ENCODE peak calls at places on chromosome 21, in five cellular contexts. One of them, this sample, is unnamed. For H3K4me1, the result is how much of the 10 kb centered on the place peaks cover.

GRCh38 chr21:23374155-23374554 is 2233.1 kb downstream of the MRPL39 start:
- DNase-seq in esophagus squamous epithelium: no peak
- DNase-seq in adrenal gland: no peak
- DNase-seq in Peyer's patch: no peak
- DNase-seq in IMR-90: no peak
- DNase-seq in this sample: no peak

GRCh38 chr21:25307489-25307888 is 299.8 kb downstream of the MRPL39 start:
- DNase-seq in adrenal gland: no peak
- DNase-seq in esophagus squamous epithelium: no peak
- DNase-seq in Peyer's patch: no peak
- DNase-seq in IMR-90: peak
- DNase-seq in this sample: no peak

GRCh38 chr21:46500224-46500861 is 41.7 kb downstream of the DIP2A start:
- DNase-seq in adrenal gland: no peak
- DNase-seq in IMR-90: peak
- DNase-seq in Peyer's patch: no peak
- DNase-seq in esophagus squamous epithelium: no peak
- DNase-seq in this sample: no peak

GRCh38 chr21:35512321-35512720 is 463.2 kb upstream of the RUNX1 start:
- DNase-seq in Peyer's patch: no peak
- DNase-seq in IMR-90: peak
- DNase-seq in esophagus squamous epithelium: no peak
- DNase-seq in adrenal gland: no peak
- DNase-seq in this sample: no peak

GRCh38 chr21:41196990-41197389 is 29.0 kb downstream of the BACE2 start:
- DNase-seq in Peyer's patch: no peak
- DNase-seq in esophagus squamous epithelium: no peak
- DNase-seq in IMR-90: peak
- DNase-seq in adrenal gland: no peak
- DNase-seq in this sample: no peak

GRCh38 chr21:25501996-25502665 is 105.2 kb downstream of the MRPL39 start:
- DNase-seq in IMR-90: no peak
- DNase-seq in esophagus squamous epithelium: no peak
- DNase-seq in adrenal gland: no peak
- DNase-seq in Peyer's patch: no peak
- DNase-seq in this sample: no peak

GRCh38 chr21:35048183-35048601 is 910 bp downstream of the RUNX1 start:
- DNase-seq in adrenal gland: no peak
- DNase-seq in Peyer's patch: no peak
- DNase-seq in IMR-90: no peak
- DNase-seq in esophagus squamous epithelium: no peak
- DNase-seq in this sample: peak

GRCh38 chr21:34807881-34808568 is 139.2 kb downstream of the CLIC6 start:
- DNase-seq in Peyer's patch: no peak
- DNase-seq in IMR-90: peak
- DNase-seq in esophagus squamous epithelium: no peak
- DNase-seq in adrenal gland: peak
- DNase-seq in this sample: no peak

GRCh38 chr21:40245021-40245420 is 377.8 kb downstream of the PCP4 start:
- DNase-seq in Peyer's patch: no peak
- DNase-seq in adrenal gland: no peak
- DNase-seq in esophagus squamous epithelium: no peak
- DNase-seq in IMR-90: no peak
- DNase-seq in this sample: no peak

GRCh38 chr21:45986316-45987051 is 4.9 kb downstream of the COL6A1 start:
- DNase-seq in esophagus squamous epithelium: no peak
- DNase-seq in IMR-90: no peak
- DNase-seq in adrenal gland: no peak
- DNase-seq in Peyer's patch: peak
- DNase-seq in this sample: peak

GRCh38 chr21:29256125-29256895 is 42.4 kb upstream of the BACH1 start:
- DNase-seq in adrenal gland: no peak
- DNase-seq in esophagus squamous epithelium: no peak
- DNase-seq in IMR-90: no peak
- DNase-seq in Peyer's patch: no peak
- DNase-seq in this sample: no peak

GRCh38 chr21:46092026-46092764 is 5.7 kb upstream of the COL6A2 start:
- DNase-seq in Peyer's patch: peak
- DNase-seq in IMR-90: peak
- DNase-seq in adrenal gland: peak
- DNase-seq in esophagus squamous epithelium: no peak
- DNase-seq in this sample: peak

GRCh38 chr21:34936874-34937563 is 112.1 kb downstream of the RUNX1 start:
- DNase-seq in Peyer's patch: no peak
- DNase-seq in esophagus squamous epithelium: no peak
- DNase-seq in IMR-90: no peak
- DNase-seq in adrenal gland: no peak
- DNase-seq in this sample: no peak

GRCh38 chr21:25561668-25562641 is 45.3 kb downstream of the MRPL39 start:
- DNase-seq in Peyer's patch: peak
- DNase-seq in esophagus squamous epithelium: no peak
- DNase-seq in adrenal gland: peak
- DNase-seq in IMR-90: peak
- DNase-seq in this sample: peak

GRCh38 chr21:36852293-36852692 is 114.2 kb downstream of the HLCS start:
- DNase-seq in Peyer's patch: no peak
- DNase-seq in esophagus squamous epithelium: no peak
- DNase-seq in adrenal gland: no peak
- DNase-seq in IMR-90: no peak
- DNase-seq in this sample: no peak

GRCh38 chr21:46146856-46147255 is 8.5 kb downstream of the FTCD start:
- DNase-seq in esophagus squamous epithelium: no peak
- DNase-seq in adrenal gland: no peak
- DNase-seq in Peyer's patch: peak
- DNase-seq in IMR-90: no peak
- DNase-seq in this sample: no peak

GRCh38 chr21:31731112-31731801 is 661 bp downstream of the SCAF4 start:
- DNase-seq in adrenal gland: peak
- DNase-seq in Peyer's patch: peak
- DNase-seq in esophagus squamous epithelium: no peak
- DNase-seq in IMR-90: no peak
- DNase-seq in this sample: peak

GRCh38 chr21:34365794-34366193 is 2.0 kb downstream of the KCNE2 start:
- DNase-seq in adrenal gland: peak
- DNase-seq in Peyer's patch: no peak
- DNase-seq in esophagus squamous epithelium: no peak
- DNase-seq in IMR-90: no peak
- DNase-seq in this sample: no peak

GRCh38 chr21:16837319-16837718 is 675.5 kb upstream of the CXADR start:
- DNase-seq in IMR-90: peak
- DNase-seq in Peyer's patch: no peak
- DNase-seq in adrenal gland: no peak
- DNase-seq in esophagus squamous epithelium: no peak
- DNase-seq in this sample: no peak

GRCh38 chr21:45528028-45528705 is 14.1 kb downstream of the SLC19A1 start:
- DNase-seq in Peyer's patch: peak
- DNase-seq in esophagus squamous epithelium: no peak
- DNase-seq in IMR-90: no peak
- DNase-seq in adrenal gland: peak
- DNase-seq in this sample: peak

GRCh38 chr21:29332461-29333354 is 34.0 kb downstream of the BACH1 start:
- DNase-seq in esophagus squamous epithelium: no peak
- DNase-seq in Peyer's patch: no peak
- DNase-seq in adrenal gland: peak
- DNase-seq in IMR-90: peak
- DNase-seq in this sample: no peak

GRCh38 chr21:46035809-46036695 is 54.5 kb downstream of the COL6A1 start:
- DNase-seq in esophagus squamous epithelium: no peak
- DNase-seq in adrenal gland: no peak
- DNase-seq in IMR-90: peak
- DNase-seq in Peyer's patch: no peak
- DNase-seq in this sample: peak

GRCh38 chr21:19420607-19421006 is 1017.0 kb upstream of the TMPRSS15 start:
- DNase-seq in Peyer's patch: no peak
- DNase-seq in esophagus squamous epithelium: no peak
- DNase-seq in IMR-90: no peak
- DNase-seq in adrenal gland: no peak
- DNase-seq in this sample: no peak

GRCh38 chr21:36747114-36747814 is 48.3 kb downstream of the SIM2 start:
- DNase-seq in Peyer's patch: no peak
- DNase-seq in esophagus squamous epithelium: no peak
- DNase-seq in IMR-90: no peak
- DNase-seq in adrenal gland: no peak
- DNase-seq in this sample: no peak

GRCh38 chr21:36690637-36691538 is 8.0 kb upstream of the SIM2 start:
- DNase-seq in Peyer's patch: no peak
- DNase-seq in esophagus squamous epithelium: no peak
- DNase-seq in adrenal gland: no peak
- DNase-seq in IMR-90: peak
- DNase-seq in this sample: no peak

GRCh38 chr21:46634966-46635323 is 529 bp upstream of the PRMT2 start:
- DNase-seq in Peyer's patch: no peak
- DNase-seq in esophagus squamous epithelium: no peak
- DNase-seq in adrenal gland: peak
- DNase-seq in IMR-90: peak
- DNase-seq in this sample: peak

GRCh38 chr21:29181799-29182470 is 51.5 kb downstream of the MAP3K7CL start:
- DNase-seq in esophagus squamous epithelium: no peak
- DNase-seq in Peyer's patch: no peak
- DNase-seq in adrenal gland: peak
- DNase-seq in IMR-90: peak
- DNase-seq in this sample: no peak

GRCh38 chr21:17523007-17523451 is 10.2 kb downstream of the CXADR start:
- DNase-seq in esophagus squamous epithelium: no peak
- DNase-seq in Peyer's patch: no peak
- DNase-seq in adrenal gland: no peak
- DNase-seq in IMR-90: no peak
- DNase-seq in this sample: no peak

GRCh38 chr21:25670726-25671125 is 31.7 kb downstream of the JAM2 start:
- DNase-seq in IMR-90: peak
- DNase-seq in Peyer's patch: no peak
- DNase-seq in esophagus squamous epithelium: no peak
- DNase-seq in adrenal gland: no peak
- DNase-seq in this sample: no peak

GRCh38 chr21:33360871-33361602 is 36.3 kb downstream of the IFNAR1 start:
- DNase-seq in esophagus squamous epithelium: no peak
- DNase-seq in Peyer's patch: peak
- DNase-seq in IMR-90: peak
- DNase-seq in adrenal gland: peak
- DNase-seq in this sample: peak
- H3K27ac ChIP-seq in esophagus squamous epithelium: peak
- H3K27ac ChIP-seq in Peyer's patch: peak
- H3K27ac ChIP-seq in IMR-90: no peak
- H3K27ac ChIP-seq in adrenal gland: peak
- H3K27ac ChIP-seq in this sample: peak

GRCh38 chr21:38810034-38810825 is 4.5 kb downstream of the ETS2 start:
- DNase-seq in esophagus squamous epithelium: no peak
- DNase-seq in adrenal gland: no peak
- DNase-seq in IMR-90: no peak
- DNase-seq in Peyer's patch: no peak
- DNase-seq in this sample: no peak

GRCh38 chr21:38807987-38808386 is 2.3 kb downstream of the ETS2 start:
- DNase-seq in Peyer's patch: no peak
- DNase-seq in esophagus squamous epithelium: no peak
- DNase-seq in IMR-90: peak
- DNase-seq in adrenal gland: no peak
- DNase-seq in this sample: no peak

GRCh38 chr21:38807481-38807880 is 1.8 kb downstream of the ETS2 start:
- DNase-seq in IMR-90: no peak
- DNase-seq in Peyer's patch: no peak
- DNase-seq in adrenal gland: no peak
- DNase-seq in esophagus squamous epithelium: no peak
- DNase-seq in this sample: no peak

GRCh38 chr21:38810826-38811164 is 5.1 kb downstream of the ETS2 start:
- DNase-seq in esophagus squamous epithelium: no peak
- DNase-seq in Peyer's patch: no peak
- DNase-seq in IMR-90: no peak
- DNase-seq in adrenal gland: no peak
- DNase-seq in this sample: no peak

DNA sequence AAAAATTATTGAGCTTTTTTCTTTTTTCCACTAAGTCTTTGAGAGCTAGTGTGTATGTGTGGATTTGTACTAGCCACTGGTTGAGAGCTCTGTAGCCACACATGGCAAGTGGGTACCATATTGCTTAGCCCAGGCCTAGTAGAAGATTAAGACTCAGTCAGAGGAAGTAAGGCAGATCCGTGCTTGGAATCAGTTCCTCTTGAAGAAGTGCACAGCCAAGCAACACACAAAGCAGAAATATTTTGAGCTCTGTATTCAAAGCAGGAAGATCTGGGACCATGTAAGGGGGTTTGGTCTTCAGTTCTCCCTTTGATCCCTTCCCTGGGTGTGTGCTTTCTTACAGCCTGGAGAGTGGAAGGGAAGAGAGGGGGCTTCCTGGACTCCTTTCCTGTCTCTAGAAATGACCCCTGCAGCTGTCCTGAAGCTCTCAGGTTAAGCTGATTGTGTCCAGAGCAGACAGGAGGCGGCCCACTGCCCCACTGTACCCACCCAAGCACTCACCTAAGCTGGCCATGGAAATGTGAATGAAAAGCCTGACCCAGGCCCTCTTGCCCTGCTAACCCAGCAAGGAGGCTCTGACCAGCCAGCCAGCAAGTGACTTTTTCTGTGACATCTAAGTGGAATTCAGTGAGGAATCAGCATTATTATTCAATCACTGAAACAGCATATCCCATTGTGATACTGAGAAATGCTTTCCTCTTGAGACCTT is 3.6 kb downstream of the ETS2 start:
- DNase-seq in adrenal gland: no peak
- DNase-seq in IMR-90: no peak
- DNase-seq in esophagus squamous epithelium: no peak
- DNase-seq in Peyer's patch: no peak
- DNase-seq in this sample: no peak
- H3K4me1 ChIP-seq in adrenal gland: under half
- H3K4me1 ChIP-seq in IMR-90: under half
- H3K4me1 ChIP-seq in esophagus squamous epithelium: under half
- H3K4me1 ChIP-seq in Peyer's patch: under half
- H3K4me1 ChIP-seq in this sample: half or more

DNA sequence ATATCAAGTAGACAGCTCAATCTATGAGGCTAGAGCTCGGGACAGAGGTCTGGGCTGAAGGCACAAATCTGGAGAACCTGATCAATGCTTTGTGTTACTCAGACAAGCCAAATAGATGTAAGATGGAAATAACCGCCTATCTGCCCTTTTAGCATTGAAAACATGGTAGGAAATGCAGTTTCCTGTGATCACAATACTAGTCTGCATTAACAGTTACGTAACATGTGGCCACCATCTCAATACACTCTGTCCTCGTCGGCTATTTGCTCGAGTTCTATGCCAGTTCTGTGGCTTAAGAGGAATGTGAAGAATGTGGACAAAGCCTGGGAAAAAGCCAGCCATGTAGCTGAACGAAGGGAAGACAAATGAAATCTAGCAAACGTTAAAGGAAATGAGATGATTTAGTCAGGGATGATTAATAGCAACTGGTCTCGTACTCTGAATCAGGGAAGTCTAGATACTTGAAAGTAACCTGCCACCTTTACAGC is 73.3 kb downstream of the HSF2BP start:
- DNase-seq in Peyer's patch: no peak
- DNase-seq in adrenal gland: peak
- DNase-seq in IMR-90: peak
- DNase-seq in esophagus squamous epithelium: no peak
- DNase-seq in this sample: no peak
- TF ChIP-seq POLR2A in Peyer's patch: no peak
- TF ChIP-seq POLR2A in adrenal gland: peak
- TF ChIP-seq POLR2A in IMR-90: no peak
- TF ChIP-seq POLR2A in esophagus squamous epithelium: no peak
- TF ChIP-seq POLR2A in this sample: peak

GRCh38 chr21:42366292-42367010 is at the start of gene TFF1:
- DNase-seq in esophagus squamous epithelium: no peak
- DNase-seq in Peyer's patch: no peak
- DNase-seq in adrenal gland: peak
- DNase-seq in IMR-90: peak
- DNase-seq in this sample: no peak
- H3K27ac ChIP-seq in esophagus squamous epithelium: no peak
- H3K27ac ChIP-seq in Peyer's patch: peak
- H3K27ac ChIP-seq in adrenal gland: peak
- H3K27ac ChIP-seq in IMR-90: no peak
- H3K27ac ChIP-seq in this sample: no peak